ENCODE peak calls at places on chromosomes 4 and X, in six cellular contexts. P is GM23248, E is mesendoderm, K is Karpas-422, Q is HepG2, H is IMR-90. C is an unnamed sample.

GRCh38 chr4:26719954-26720552 is 136.2 kb downstream of the TBC1D19 start:
- DNase-seq in P (peak; percentile 64), E (peak; percentile 20), K (peak; percentile 57), Q (no peak), H (peak; percentile 63), C (peak; percentile 49)

GRCh38 chrX:155086202-155086840 is 15.0 kb downstream of the BRCC3 start:
- DNase-seq in P (peak; percentile 33), E (peak; percentile 64), K (peak; percentile 78), Q (peak; percentile 21), H (peak; percentile 12), C (peak; percentile 44)

GRCh38 chrX:18354369-18355329 is at the start of gene SCML2:
- DNase-seq in P (peak; percentile 67), E (peak; percentile 39), K (no peak), Q (peak; percentile 5), H (peak; percentile 21), C (peak; percentile 62)

GRCh38 chr4:134174271-134174670 is 27.3 kb downstream of the PABPC4L start:
- DNase-seq in P (no peak), E (no peak), K (no peak), Q (no peak), H (no peak), C (no peak)

GRCh38 chrX:1451676-1452496 is 823 bp downstream of the ASMTL start:
- DNase-seq in P (no peak), E (no peak), K (peak; percentile 60), Q (no peak), H (no peak), C (no peak)

GRCh38 chrX:145609951-145610511 is 207.6 kb upstream of the SLITRK2 start:
- DNase-seq in P (no peak), E (no peak), K (no peak), Q (no peak), H (peak; percentile 63), C (no peak)

GRCh38 chrX:37746268-37746931 is 33.5 kb upstream of the CYBB start:
- DNase-seq in P (no peak), E (peak; percentile 3), K (no peak), Q (no peak), H (no peak), C (no peak)

GRCh38 chr4:16508968-16509367 is 282.7 kb upstream of the TAPT1 start:
- DNase-seq in P (peak; percentile 22), E (peak; percentile 45), K (peak; percentile 60), Q (no peak), H (no peak), C (peak; percentile 4)

GRCh38 chrX:69076084-69076483 is 89.2 kb downstream of the PJA1 start:
- DNase-seq in P (no peak), E (no peak), K (no peak), Q (no peak), H (no peak), C (no peak)

GRCh38 chr4:40251366-40251765 is 54.5 kb downstream of the RHOH start:
- DNase-seq in P (peak; percentile 60), E (no peak), K (no peak), Q (no peak), H (no peak), C (no peak)

GRCh38 chr4:3533421-3533820 is 1.2 kb upstream of the LRPAP1 start:
- DNase-seq in P (no peak), E (no peak), K (peak; percentile 1), Q (no peak), H (no peak), C (no peak)

GRCh38 chr4:147948336-147948735 is 216.4 kb downstream of the ARHGAP10 start:
- DNase-seq in P (no peak), E (no peak), K (no peak), Q (no peak), H (no peak), C (no peak)

GRCh38 chrX:131840799-131841495 is 182.2 kb upstream of the STK26 start:
- DNase-seq in P (no peak), E (no peak), K (no peak), Q (no peak), H (no peak), C (no peak)

GRCh38 chr4:75916091-75916661 is 13.9 kb upstream of the PPEF2 start:
- DNase-seq in P (peak; percentile 68), E (peak; percentile 18), K (peak; percentile 50), Q (peak; percentile 25), H (peak; percentile 89), C (peak; percentile 50)

GRCh38 chr4:57048590-57049304 is 61.4 kb downstream of the IGFBP7 start:
- DNase-seq in P (no peak), E (no peak), K (no peak), Q (no peak), H (peak; percentile 43), C (no peak)

GRCh38 chr4:73281982-73282381 is 23.4 kb upstream of the ANKRD17 start:
- DNase-seq in P (no peak), E (no peak), K (no peak), Q (no peak), H (no peak), C (no peak)

GRCh38 chr4:26032142-26032541 is 118.1 kb downstream of the SMIM20 start:
- DNase-seq in P (peak; percentile 83), E (no peak), K (no peak), Q (no peak), H (peak; percentile 88), C (no peak)

GRCh38 chr4:159383569-159383934 is 280.7 kb downstream of the RAPGEF2 start:
- DNase-seq in P (no peak), E (no peak), K (no peak), Q (no peak), H (no peak), C (no peak)

GRCh38 chrX:2872937-2873336 is 44.2 kb downstream of the GYG2 start:
- DNase-seq in P (no peak), E (no peak), K (no peak), Q (no peak), H (no peak), C (no peak)
- H3K4me3 ChIP-seq in P (no peak overlapping the region), E (no peak overlapping the region), K (no peak overlapping the region), Q (no peak overlapping the region), H (no peak overlapping the region), C (no peak overlapping the region)

GRCh38 chrX:96837808-96838207 is 45.9 kb upstream of the RPA4 start:
- DNase-seq in P (peak; percentile 7), E (peak; percentile 46), K (no peak), Q (no peak), H (peak; percentile 8), C (no peak)
- H3K4me2 ChIP-seq in P (no peak overlapping the region), E (no peak overlapping the region), K (no peak overlapping the region), Q (no peak overlapping the region), H (no peak overlapping the region), C (peak overlapping the region; percentile 65)

DNA sequence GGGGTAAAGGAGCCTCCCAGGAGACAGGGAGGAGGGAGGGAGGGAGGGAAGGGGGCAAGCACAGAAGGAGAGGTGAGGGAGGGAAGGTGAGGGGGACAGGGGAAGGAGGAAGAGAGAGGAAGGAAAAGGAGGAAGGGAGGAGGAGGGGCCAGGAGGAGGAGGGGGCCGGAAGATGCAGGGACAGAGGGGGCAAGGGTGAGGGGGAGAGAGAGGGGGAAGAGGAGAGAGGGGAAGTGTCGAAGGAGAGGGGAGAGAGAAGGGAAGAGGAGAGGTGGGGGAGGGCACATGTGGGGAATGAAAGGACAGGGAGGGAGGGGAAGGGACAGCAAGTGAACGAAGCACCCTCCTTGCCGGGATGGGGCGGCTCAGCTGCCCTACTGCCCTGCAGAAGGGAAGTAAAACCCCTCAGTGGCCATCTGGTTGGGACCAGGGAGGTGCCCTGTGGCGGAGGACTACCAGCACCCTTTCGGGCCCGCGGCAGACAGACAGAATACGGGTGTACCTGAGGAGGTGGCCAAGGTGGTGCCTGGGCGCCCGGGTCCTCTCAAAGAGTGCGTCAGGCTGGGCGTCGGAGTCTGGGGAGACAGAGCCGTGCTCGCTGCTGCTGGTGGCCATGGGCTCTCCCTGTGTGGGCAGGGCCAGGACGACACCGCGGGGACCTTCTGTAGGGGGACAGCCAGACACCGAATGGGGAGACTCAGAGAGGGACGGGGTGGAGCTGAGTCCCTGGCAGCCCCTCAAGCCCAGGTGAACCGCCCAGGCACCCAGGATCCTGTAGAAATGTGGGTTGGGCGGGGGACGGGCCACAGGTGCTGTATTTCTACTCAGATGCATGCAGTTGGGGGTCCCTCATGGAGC is 29.5 kb downstream of the PDHA1 start:
- DNase-seq in P (no peak), E (peak; percentile 67), K (no peak), Q (no peak), H (no peak), C (no peak)
- H3K4me3 ChIP-seq in P (no peak overlapping the region), E (peak overlapping the region; percentile 23), K (peak overlapping the region; percentile 58), Q (no peak overlapping the region), H (peak overlapping the region; percentile 42), C (no peak overlapping the region)

DNA sequence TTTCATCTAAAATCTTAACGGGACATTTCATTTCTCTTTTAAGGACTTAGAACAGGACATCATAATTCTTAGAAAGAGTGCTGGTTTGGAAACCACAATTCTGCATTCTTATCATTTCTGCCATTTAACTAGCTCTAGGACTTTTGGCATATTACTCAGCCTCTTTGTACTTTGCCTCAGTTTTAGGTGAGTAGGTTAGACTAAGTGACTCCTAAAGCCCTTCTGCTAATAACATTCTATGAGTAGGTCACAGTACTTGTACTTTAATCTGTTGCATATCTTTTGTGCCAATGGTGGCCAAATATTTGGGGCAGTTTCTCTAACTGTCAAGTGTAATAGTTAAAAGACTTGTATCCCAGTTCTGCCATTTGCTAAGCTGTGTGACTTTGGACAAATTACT is 115.4 kb upstream of the NUDT6 start:
- DNase-seq in P (peak; percentile 56), E (no peak), K (no peak), Q (peak; percentile 84), H (peak; percentile 54), C (no peak)
- H3K4me2 ChIP-seq in P (peak overlapping the region; percentile 24), E (no peak overlapping the region), K (peak overlapping the region; percentile 36), Q (peak overlapping the region; percentile 14), H (no peak overlapping the region), C (no peak overlapping the region)

DNA sequence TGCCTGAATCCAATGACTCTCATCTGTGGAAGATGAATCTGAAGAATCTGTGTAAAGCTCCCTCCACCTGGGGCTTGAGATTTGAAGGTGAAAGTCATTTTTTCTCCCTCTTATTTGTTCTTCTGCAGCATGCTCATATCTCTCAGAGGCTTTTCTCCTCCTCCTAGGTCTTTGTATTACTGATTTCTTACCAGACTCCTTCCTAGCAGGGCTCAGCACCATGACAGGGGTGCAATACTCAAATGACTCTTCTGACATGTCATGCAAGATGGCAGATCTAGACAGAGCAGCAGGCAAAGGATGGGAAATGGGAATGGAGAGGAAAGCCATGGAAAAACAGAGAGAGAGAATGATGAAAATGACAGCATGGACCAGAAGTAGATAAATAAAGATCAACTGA is 118.3 kb downstream of the TMA16 start:
- DNase-seq in P (no peak), E (no peak), K (peak; percentile 66), Q (no peak), H (no peak), C (no peak)
- H3K4me3 ChIP-seq in P (no peak overlapping the region), E (no peak overlapping the region), K (peak overlapping the region; percentile 62), Q (no peak overlapping the region), H (no peak overlapping the region), C (no peak overlapping the region)

DNA sequence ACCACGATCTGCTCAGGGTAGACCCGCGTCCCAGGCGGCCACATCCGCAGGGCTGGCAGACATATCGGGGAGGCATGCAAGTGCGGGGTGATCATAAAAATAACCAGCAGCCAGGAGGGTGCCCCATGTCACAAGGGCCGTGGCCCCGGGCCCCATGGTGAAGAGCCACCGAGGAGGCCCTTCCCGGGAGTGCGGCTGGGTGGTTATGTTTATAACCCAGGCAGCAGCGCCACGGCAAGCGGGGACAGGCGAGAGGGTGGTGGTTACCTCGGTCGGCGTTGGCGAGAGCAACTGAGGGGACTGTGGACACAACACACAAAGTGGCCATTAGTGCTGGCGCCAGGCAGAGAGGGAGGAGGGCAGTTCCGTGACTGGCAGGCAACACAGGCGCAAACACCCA is 92.7 kb upstream of the AFAP1 start:
- DNase-seq in P (no peak), E (no peak), K (no peak), Q (no peak), H (no peak), C (no peak)
- H3K4me2 ChIP-seq in P (no peak overlapping the region), E (no peak overlapping the region), K (no peak overlapping the region), Q (no peak overlapping the region), H (no peak overlapping the region), C (no peak overlapping the region)